ENCODE peak calls at places on chromosome 10, in nine cellular contexts. E, S, V, A, C, X, Z, R and D are unnamed samples.

GRCh38 chr10:48247680-48248079 is 26.8 kb downstream of the FRMPD2 start:
- DNase-seq in E (no peak), S (no peak), V (no peak), A (no peak), C (no peak), X (no peak), Z (no peak), R (no peak), D (no peak)

GRCh38 chr10:128160335-128160734 is 34.1 kb upstream of the MKI67 start:
- DNase-seq in E (no peak), S (no peak), V (no peak), A (no peak), C (no peak), X (no peak), Z (no peak), R (peak), D (no peak)

GRCh38 chr10:53601260-53601875 is 828.8 kb upstream of the MBL2 start:
- DNase-seq in E (no peak), S (peak), V (peak), A (peak), C (no peak), X (no peak), Z (no peak), R (peak), D (peak)

GRCh38 chr10:79019961-79020491 is 48.7 kb upstream of the ZMIZ1 start:
- DNase-seq in E (peak), S (no peak), V (no peak), A (no peak), C (no peak), X (no peak), Z (no peak), R (peak), D (no peak)

GRCh38 chr10:96370575-96371157 is 11.9 kb upstream of the OPALIN start:
- DNase-seq in E (peak), S (peak), V (peak), A (peak), C (no peak), X (peak), Z (peak), R (peak), D (peak)

GRCh38 chr10:92517034-92517655 is 56.7 kb downstream of the IDE start:
- DNase-seq in E (peak), S (peak), V (peak), A (peak), C (peak), X (peak), Z (peak), R (peak), D (peak)

GRCh38 chr10:70478191-70479160 is at the start of gene PALD1:
- DNase-seq in E (peak), S (peak), V (peak), A (peak), C (peak), X (peak), Z (peak), R (peak), D (peak)

GRCh38 chr10:102501201-102502028 is 1.1 kb downstream of the ACTR1A start:
- DNase-seq in E (no peak), S (no peak), V (no peak), A (no peak), C (no peak), X (no peak), Z (no peak), R (no peak), D (peak)

GRCh38 chr10:97849491-97850402 is at the start of gene GOLGA7B:
- DNase-seq in E (no peak), S (peak), V (no peak), A (peak), C (no peak), X (peak), Z (no peak), R (peak), D (no peak)

GRCh38 chr10:69742928-69743602 is 58.6 kb upstream of the COL13A1 start:
- DNase-seq in E (no peak), S (peak), V (no peak), A (no peak), C (no peak), X (no peak), Z (no peak), R (peak), D (peak)

GRCh38 chr10:78211476-78212110 is 177.9 kb downstream of the RPS24 start:
- DNase-seq in E (no peak), S (no peak), V (peak), A (peak), C (no peak), X (no peak), Z (peak), R (peak), D (peak)